ENCODE peak calls at places on chromosomes 3 and 15, in four cellular contexts. One of them, this sample, is unnamed.

GRCh38 chr15:82966671-82967071 is 14.2 kb upstream of the HOMER2 start:
- DNase-seq in HepG2: no peak
- DNase-seq in K562: no peak
- DNase-seq in A549: no peak
- DNase-seq in this sample: no peak

GRCh38 chr3:194140520-194141414 is 4.8 kb downstream of the HES1 start:
- DNase-seq in K562: peak
- DNase-seq in A549: peak
- DNase-seq in HepG2: peak
- DNase-seq in this sample: peak

GRCh38 chr15:58518626-58519025 is 86.8 kb downstream of the LIPC start:
- DNase-seq in HepG2: no peak
- DNase-seq in K562: no peak
- DNase-seq in A549: no peak
- DNase-seq in this sample: no peak

GRCh38 chr3:68999605-69000004 is 13.9 kb downstream of the EOGT start:
- DNase-seq in HepG2: no peak
- DNase-seq in A549: no peak
- DNase-seq in K562: no peak
- DNase-seq in this sample: no peak

GRCh38 chr3:148861277-148861869 is 3.7 kb upstream of the CPA3 start:
- DNase-seq in HepG2: peak
- DNase-seq in A549: peak
- DNase-seq in K562: peak
- DNase-seq in this sample: no peak

GRCh38 chr3:54366839-54367238 is 244.5 kb downstream of the CACNA2D3 start:
- DNase-seq in HepG2: no peak
- DNase-seq in K562: no peak
- DNase-seq in A549: no peak
- DNase-seq in this sample: no peak

GRCh38 chr3:53806182-53807116 is 39.8 kb downstream of the CHDH start:
- DNase-seq in A549: peak
- DNase-seq in K562: no peak
- DNase-seq in HepG2: peak
- DNase-seq in this sample: no peak

GRCh38 chr3:170046269-170047132 is 8.7 kb downstream of the GPR160 start:
- DNase-seq in A549: no peak
- DNase-seq in HepG2: no peak
- DNase-seq in K562: no peak
- DNase-seq in this sample: no peak

GRCh38 chr3:177089120-177089519 is 108.2 kb downstream of the TBL1XR1 start:
- DNase-seq in HepG2: no peak
- DNase-seq in A549: no peak
- DNase-seq in K562: no peak
- DNase-seq in this sample: no peak

GRCh38 chr3:39433642-39434041 is 27.1 kb downstream of the RPSA start:
- DNase-seq in HepG2: no peak
- DNase-seq in K562: no peak
- DNase-seq in A549: no peak
- DNase-seq in this sample: no peak

GRCh38 chr15:69000725-69001503 is 13.6 kb upstream of the NOX5 start:
- DNase-seq in HepG2: no peak
- DNase-seq in K562: no peak
- DNase-seq in A549: no peak
- DNase-seq in this sample: no peak

GRCh38 chr3:128275316-128276150 is 122.3 kb downstream of the EEFSEC start:
- DNase-seq in HepG2: no peak
- DNase-seq in K562: no peak
- DNase-seq in A549: no peak
- DNase-seq in this sample: peak

GRCh38 chr15:88467935-88468528 is 524 bp downstream of the MRPS11 start:
- DNase-seq in K562: peak
- DNase-seq in HepG2: no peak
- DNase-seq in A549: peak
- DNase-seq in this sample: peak

GRCh38 chr3:12318758-12319621 is 30.1 kb downstream of the PPARG start:
- DNase-seq in HepG2: no peak
- DNase-seq in A549: no peak
- DNase-seq in K562: no peak
- DNase-seq in this sample: no peak

GRCh38 chr3:104825116-104825515 is 541.6 kb upstream of the ALCAM start:
- DNase-seq in A549: no peak
- DNase-seq in K562: no peak
- DNase-seq in HepG2: no peak
- DNase-seq in this sample: peak

GRCh38 chr3:54999159-54999558 is 71.3 kb upstream of the LRTM1 start:
- DNase-seq in HepG2: peak
- DNase-seq in A549: peak
- DNase-seq in K562: peak
- DNase-seq in this sample: no peak

GRCh38 chr15:31442203-31443090 is 115.8 kb downstream of the KLF13 start:
- DNase-seq in HepG2: no peak
- DNase-seq in K562: no peak
- DNase-seq in A549: peak
- DNase-seq in this sample: no peak

GRCh38 chr3:182782149-182782548 is 11.2 kb upstream of the ATP11B start:
- DNase-seq in K562: no peak
- DNase-seq in A549: no peak
- DNase-seq in HepG2: no peak
- DNase-seq in this sample: no peak

GRCh38 chr15:42921049-42921731 is 612 bp upstream of the TTBK2 start:
- DNase-seq in K562: no peak
- DNase-seq in HepG2: no peak
- DNase-seq in A549: no peak
- DNase-seq in this sample: no peak

GRCh38 chr3:79817224-79817623 is 49.4 kb upstream of the ROBO1 start:
- DNase-seq in K562: no peak
- DNase-seq in HepG2: no peak
- DNase-seq in A549: no peak
- DNase-seq in this sample: no peak

GRCh38 chr3:121529308-121529707 is 16.5 kb downstream of the POLQ start:
- DNase-seq in A549: peak
- DNase-seq in HepG2: peak
- DNase-seq in K562: peak
- DNase-seq in this sample: no peak

GRCh38 chr3:128546646-128547045 is 53.6 kb upstream of the GATA2 start:
- DNase-seq in K562: no peak
- DNase-seq in HepG2: peak
- DNase-seq in A549: no peak
- DNase-seq in this sample: no peak

GRCh38 chr3:144084929-144085328 is 113.3 kb downstream of the DIPK2A start:
- DNase-seq in A549: no peak
- DNase-seq in K562: no peak
- DNase-seq in HepG2: no peak
- DNase-seq in this sample: no peak

GRCh38 chr15:74844319-74845207 is 1.6 kb upstream of the ULK3 start:
- DNase-seq in K562: no peak
- DNase-seq in A549: no peak
- DNase-seq in HepG2: no peak
- DNase-seq in this sample: no peak

GRCh38 chr15:68465861-68466560 is 34.0 kb upstream of the ITGA11 start:
- DNase-seq in A549: no peak
- DNase-seq in K562: no peak
- DNase-seq in HepG2: no peak
- DNase-seq in this sample: no peak

GRCh38 chr3:198076722-198077308 is 116.8 kb downstream of the LMLN start:
- DNase-seq in HepG2: no peak
- DNase-seq in K562: no peak
- DNase-seq in A549: no peak
- DNase-seq in this sample: no peak

GRCh38 chr3:189369636-189370035 is 197.9 kb downstream of the TPRG1 start:
- DNase-seq in HepG2: no peak
- DNase-seq in A549: no peak
- DNase-seq in K562: no peak
- DNase-seq in this sample: no peak

GRCh38 chr3:58120075-58120812 is 90.5 kb downstream of the DNASE1L3 start:
- DNase-seq in A549: no peak
- DNase-seq in HepG2: no peak
- DNase-seq in K562: no peak
- DNase-seq in this sample: no peak

DNA sequence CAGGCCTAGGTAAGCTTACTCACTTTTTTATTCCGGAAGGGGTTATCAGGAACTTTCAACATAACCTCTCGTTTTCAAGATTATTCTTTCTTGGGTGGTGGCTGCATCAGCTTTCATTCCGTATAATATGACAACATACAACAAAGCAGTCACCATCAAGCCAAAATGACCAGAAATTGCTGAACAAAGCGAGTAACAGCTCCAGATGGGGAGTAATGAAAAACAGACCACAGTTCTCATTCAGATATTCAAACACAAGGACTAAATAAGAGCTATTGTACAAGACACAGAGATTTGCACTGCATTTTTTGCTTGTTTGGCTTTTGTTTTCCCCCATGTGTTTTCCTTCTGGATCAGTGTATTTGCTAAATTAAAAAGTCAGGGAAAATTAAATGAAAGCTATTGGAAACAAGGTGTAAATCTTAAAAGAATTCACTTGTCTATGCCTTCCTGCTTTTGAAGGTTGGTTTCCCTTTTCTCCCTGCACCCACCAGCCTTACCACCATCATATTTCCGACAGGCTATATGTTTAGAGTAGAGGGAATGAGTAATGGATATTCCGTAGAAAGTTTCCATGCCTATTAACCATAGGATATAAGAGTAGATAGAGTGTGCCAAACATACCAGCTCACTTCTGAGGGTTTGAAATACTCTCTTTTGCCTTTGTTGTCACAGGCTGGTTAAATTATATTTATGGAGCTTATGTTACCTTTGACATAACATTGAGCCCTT is 213.6 kb downstream of the RBMS3 start:
- DNase-seq in K562: no peak
- DNase-seq in HepG2: no peak
- DNase-seq in A549: no peak
- DNase-seq in this sample: no peak
- TF ChIP-seq CHD2 in K562: no peak
- TF ChIP-seq CHD2 in HepG2: no peak
- TF ChIP-seq CHD2 in A549: no peak
- TF ChIP-seq CHD2 in this sample: no peak

GRCh38 chr3:100993309-100993708 is at the start of gene ABI3BP:
- DNase-seq in HepG2: no peak
- DNase-seq in K562: no peak
- DNase-seq in A549: peak
- DNase-seq in this sample: no peak
- TF ChIP-seq CHD2 in HepG2: no peak
- TF ChIP-seq CHD2 in K562: no peak
- TF ChIP-seq CHD2 in A549: no peak
- TF ChIP-seq CHD2 in this sample: no peak

GRCh38 chr3:13877911-13878710 is 1.8 kb downstream of the WNT7A start:
- DNase-seq in HepG2: no peak
- DNase-seq in K562: peak
- DNase-seq in A549: no peak
- DNase-seq in this sample: no peak
- TF ChIP-seq CHD2 in HepG2: no peak
- TF ChIP-seq CHD2 in K562: no peak
- TF ChIP-seq CHD2 in A549: no peak
- TF ChIP-seq CHD2 in this sample: no peak

GRCh38 chr3:63386568-63386967 is 108.5 kb downstream of the SYNPR start:
- DNase-seq in A549: no peak
- DNase-seq in HepG2: no peak
- DNase-seq in K562: no peak
- DNase-seq in this sample: no peak
- TF ChIP-seq CHD2 in A549: no peak
- TF ChIP-seq CHD2 in HepG2: no peak
- TF ChIP-seq CHD2 in K562: no peak
- TF ChIP-seq CHD2 in this sample: no peak

This sample was measured in H1.